ENCODE peak calls at places on chromosomes 16 and 17, in eight cellular contexts. B is upper lobe of right lung, O is Panc1, I is lower lobe of right lung, X is K562, G is upper lobe of left lung, H is lung, C is left lung. S is an unnamed sample.

GRCh38 chr16:11257131-11257938 is 1.3 kb upstream of the SOCS1 start:
- ATAC-seq in B (peak; percentile 70), O (peak; percentile 74), I (peak; percentile 74), X (peak; percentile 68), G (peak; percentile 77), H (peak; percentile 24), C (peak; percentile 72), S (peak; percentile 51)

GRCh38 chr16:10069374-10069773 is 112.9 kb downstream of the GRIN2A start:
- ATAC-seq in B (no peak), O (no peak), I (no peak), X (no peak), G (peak; percentile 6), H (no peak), C (no peak), S (no peak)

GRCh38 chr17:78923660-78924453 is 1.3 kb downstream of the TIMP2 start:
- ATAC-seq in B (peak; percentile 83), O (peak; percentile 67), I (peak; percentile 88), X (peak; percentile 68), G (peak; percentile 42), H (peak; percentile 79), C (peak; percentile 85), S (no peak)

GRCh38 chr17:8311131-8311790 is 1.2 kb downstream of the ARHGEF15 start:
- ATAC-seq in B (peak; percentile 53), O (no peak), I (peak; percentile 22), X (no peak), G (no peak), H (peak; percentile 15), C (peak; percentile 7), S (peak; percentile 27)

GRCh38 chr16:48433849-48434530 is 48.8 kb upstream of the SIAH1 start:
- ATAC-seq in B (peak; percentile 72), O (no peak), I (peak; percentile 57), X (no peak), G (peak; percentile 51), H (peak; percentile 58), C (peak; percentile 50), S (no peak)

GRCh38 chr16:88511060-88511459 is 58.0 kb downstream of the ZFPM1 start:
- ATAC-seq in B (no peak), O (no peak), I (no peak), X (no peak), G (no peak), H (no peak), C (no peak), S (no peak)

GRCh38 chr17:69539781-69540319 is 125.4 kb downstream of the MAP2K6 start:
- ATAC-seq in B (no peak), O (peak; percentile 63), I (no peak), X (no peak), G (no peak), H (no peak), C (peak; percentile 35), S (no peak)

GRCh38 chr16:22970191-22970845 is 156.4 kb downstream of the HS3ST2 start:
- ATAC-seq in B (peak; percentile 39), O (no peak), I (peak; percentile 24), X (no peak), G (peak; percentile 52), H (peak; percentile 41), C (no peak), S (no peak)

GRCh38 chr17:17765359-17765758 is 71.4 kb downstream of the SREBF1 start:
- ATAC-seq in B (no peak), O (no peak), I (no peak), X (no peak), G (no peak), H (no peak), C (no peak), S (no peak)

GRCh38 chr17:40448639-40449261 is 5.5 kb downstream of the IGFBP4 start:
- ATAC-seq in B (peak; percentile 80), O (no peak), I (peak; percentile 74), X (no peak), G (peak; percentile 3), H (peak; percentile 45), C (peak; percentile 70), S (no peak)

GRCh38 chr16:78874241-78874983 is 726.1 kb downstream of the MAF start:
- ATAC-seq in B (no peak), O (no peak), I (no peak), X (no peak), G (peak; percentile 38), H (no peak), C (no peak), S (no peak)

GRCh38 chr17:75371339-75371738 is 34.1 kb downstream of the GRB2 start:
- ATAC-seq in B (peak; percentile 92), O (no peak), I (peak; percentile 67), X (no peak), G (peak; percentile 67), H (peak; percentile 27), C (peak; percentile 60), S (no peak)

GRCh38 chr16:53445534-53445933 is 11.3 kb downstream of the RBL2 start:
- ATAC-seq in B (peak; percentile 13), O (no peak), I (peak; percentile 56), X (no peak), G (no peak), H (no peak), C (peak; percentile 64), S (no peak)

GRCh38 chr16:31375231-31375630 is 17.9 kb upstream of the ITGAD start:
- ATAC-seq in B (no peak), O (no peak), I (no peak), X (no peak), G (no peak), H (no peak), C (no peak), S (no peak)

GRCh38 chr17:76492989-76493501 is 8.2 kb downstream of the RHBDF2 start:
- ATAC-seq in B (peak; percentile 81), O (peak; percentile 32), I (peak; percentile 76), X (no peak), G (peak; percentile 82), H (peak; percentile 58), C (peak; percentile 73), S (peak; percentile 74)

DNA sequence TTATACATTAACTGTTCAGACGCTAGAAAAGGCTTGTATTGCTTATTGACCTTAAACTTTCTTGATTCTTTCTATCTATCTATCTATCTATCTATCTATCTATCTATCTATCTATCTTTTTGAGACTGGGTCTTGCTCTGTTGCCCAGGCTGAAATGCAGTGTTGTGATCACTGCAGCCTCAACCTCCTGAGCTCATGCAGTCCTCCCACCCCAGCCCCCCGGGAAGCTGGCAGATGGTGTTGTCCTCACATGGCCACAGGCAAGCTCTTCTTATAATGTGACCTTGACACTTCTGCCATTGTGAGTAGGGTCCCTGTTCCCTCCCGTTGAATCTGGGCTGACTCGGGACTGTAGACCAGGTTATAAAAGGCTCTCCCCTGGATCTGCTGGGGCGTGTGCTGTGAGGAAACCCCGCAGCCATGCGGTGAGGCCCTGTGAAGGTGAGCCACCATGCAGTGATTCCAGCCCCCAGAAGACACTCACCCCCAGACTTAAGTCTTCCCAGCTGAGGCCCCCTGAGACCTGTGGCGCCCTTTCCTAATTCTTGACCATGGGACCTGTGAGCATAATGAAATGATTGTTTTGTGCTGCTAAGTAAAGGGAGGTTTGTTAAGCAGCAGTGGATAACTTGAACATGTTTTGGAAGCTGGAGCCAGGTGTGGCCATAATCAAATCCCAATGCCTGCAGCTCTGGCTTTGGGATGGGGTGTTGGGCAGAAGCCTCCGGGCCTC is 54.3 kb downstream of the RPTOR start:
- ATAC-seq in B (no peak), O (no peak), I (no peak), X (no peak), G (no peak), H (no peak), C (no peak), S (no peak)
- H3K27ac ChIP-seq in B (no peak overlapping the region), O (no peak overlapping the region), I (no peak overlapping the region), X (no peak overlapping the region), G (no peak overlapping the region), H (no peak overlapping the region), C (no peak overlapping the region), S (no peak overlapping the region)

GRCh38 chr17:9465216-9465921 is 110.3 kb downstream of the STX8 start:
- ATAC-seq in B (no peak), O (no peak), I (no peak), X (no peak), G (no peak), H (no peak), C (no peak), S (peak; percentile 84)
- TF ChIP-seq CTCF in B (no peak), O (no peak), I (no peak), X (no peak), G (no peak), H (no peak), C (no peak), S (peak; percentile 10)

GRCh38 chr17:1653735-1654134 is 4.1 kb upstream of the RILP start:
- ATAC-seq in B (no peak), O (no peak), I (no peak), X (no peak), G (no peak), H (no peak), C (no peak), S (no peak)
- H3K27ac ChIP-seq in B (no peak overlapping the region), O (no peak overlapping the region), I (no peak overlapping the region), X (no peak overlapping the region), G (no peak overlapping the region), H (no peak overlapping the region), C (no peak overlapping the region), S (no peak overlapping the region)

DNA sequence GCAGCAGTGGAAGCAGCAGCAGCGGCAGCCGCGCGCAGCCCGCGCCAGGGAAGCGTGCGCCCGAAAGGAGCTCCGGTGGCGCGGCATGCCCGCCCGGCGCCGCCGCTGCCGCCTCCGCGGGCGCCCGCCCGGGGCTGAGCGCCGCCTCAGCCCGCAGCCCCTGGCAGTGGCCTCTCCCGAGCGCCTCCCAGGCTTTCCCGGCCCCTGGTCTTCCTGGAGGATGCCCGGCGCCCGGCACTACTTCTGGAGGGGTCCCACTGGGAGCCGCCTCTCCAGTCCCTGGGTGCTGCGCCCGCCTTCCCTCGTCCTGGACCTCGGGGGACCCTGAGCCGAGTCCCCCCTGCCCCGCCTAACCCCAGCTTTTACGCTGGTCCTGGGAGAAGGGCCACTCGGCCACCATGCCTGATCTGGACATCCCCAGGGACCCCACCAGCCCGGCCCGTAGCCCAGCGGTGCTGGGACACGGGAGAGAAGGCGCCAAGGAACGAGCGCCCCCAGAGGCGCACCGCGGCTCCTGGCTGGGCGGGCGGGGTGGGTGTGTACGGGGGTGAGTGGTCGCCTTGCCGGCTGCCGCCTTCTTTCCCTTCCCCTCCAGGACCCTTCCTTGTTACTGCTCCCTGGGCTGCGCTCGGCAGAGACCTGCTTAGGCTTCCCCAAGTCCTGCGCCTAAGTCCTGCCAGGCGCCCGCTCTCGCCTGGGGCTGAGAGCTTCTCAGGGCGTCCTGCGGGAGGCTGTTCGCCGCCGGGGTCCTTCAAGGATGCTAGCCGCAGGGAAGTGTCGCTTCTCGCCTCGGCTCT is 713 bp downstream of the ASIC2 start:
- ATAC-seq in B (no peak), O (peak; percentile 78), I (peak; percentile 26), X (peak; percentile 68), G (peak; percentile 34), H (no peak), C (peak; percentile 27), S (no peak)
- TF ChIP-seq CTCF in B (peak; percentile 21), O (peak; percentile 69), I (peak; percentile 25), X (no peak), G (no peak), H (no peak), C (no peak), S (no peak)

S was measured in gastroesophageal sphincter.